ENCODE peak calls at places on chromosomes 12 and 14, in eight cellular contexts. I, F, T, A, R, X, J and P are unnamed samples.

GRCh38 chr14:23352506-23353432 is at the start of gene SLC22A17:
- DNase-seq in X (no peak), T (peak), I (peak), R (peak), J (peak), F (peak), A (peak), P (peak)

GRCh38 chr12:108589028-108589839 is 8.7 kb downstream of the TMEM119 start:
- DNase-seq in A (no peak), T (no peak), J (peak), I (no peak), F (no peak), R (no peak), X (no peak), P (peak)

GRCh38 chr14:85471744-85472143 is 58.2 kb upstream of the FLRT2 start:
- DNase-seq in T (peak), A (no peak), R (no peak), X (peak), F (no peak), I (no peak), J (no peak), P (peak)

GRCh38 chr12:47216150-47216677 is 136.5 kb upstream of the AMIGO2 start:
- DNase-seq in R (no peak), X (no peak), T (no peak), J (no peak), A (peak), F (no peak), I (no peak), P (no peak)

GRCh38 chr14:79136437-79137430 is 966.6 kb downstream of the NRXN3 start:
- DNase-seq in R (no peak), X (no peak), J (no peak), F (no peak), I (no peak), A (no peak), T (no peak), P (no peak)

GRCh38 chr12:57767317-57767716 is 439 bp upstream of the CYP27B1 start:
- DNase-seq in T (no peak), F (no peak), A (no peak), R (no peak), I (no peak), J (no peak), X (no peak), P (no peak)

GRCh38 chr12:125280482-125281377 is 215.5 kb downstream of the AACS start:
- DNase-seq in F (no peak), T (no peak), I (peak), R (peak), J (no peak), A (no peak), X (no peak), P (no peak)

GRCh38 chr14:96811265-96811664 is 14.1 kb downstream of the VRK1 start:
- DNase-seq in X (no peak), I (no peak), T (peak), F (no peak), R (no peak), J (no peak), A (no peak), P (peak)

GRCh38 chr14:22280497-22281321 is 308.3 kb downstream of the DAD1 start:
- DNase-seq in F (no peak), J (no peak), R (no peak), T (no peak), X (peak), I (no peak), A (no peak), P (no peak)

GRCh38 chr14:21093769-21094681 is 4.4 kb downstream of the ZNF219 start:
- DNase-seq in F (no peak), A (no peak), R (peak), J (no peak), X (peak), I (peak), T (no peak), P (no peak)